ENCODE peak calls at places on chromosomes 1 and 21, in four cellular contexts. One of them, this sample, is unnamed.

GRCh38 chr1:239212841-239213240 is 173.5 kb upstream of the CHRM3 start:
- DNase-seq in IMR-90: no peak
- DNase-seq in H1: no peak
- DNase-seq in H9: no peak
- DNase-seq in this sample: no peak

GRCh38 chr1:226662704-226663326 is 76.3 kb downstream of the ITPKB start:
- DNase-seq in H1: no peak
- DNase-seq in H9: no peak
- DNase-seq in IMR-90: peak
- DNase-seq in this sample: peak

GRCh38 chr1:206714331-206715058 is 29.8 kb downstream of the MAPKAPK2 start:
- DNase-seq in H9: no peak
- DNase-seq in IMR-90: peak
- DNase-seq in H1: no peak
- DNase-seq in this sample: no peak

GRCh38 chr1:157937743-157938142 is 55.7 kb upstream of the KIRREL1 start:
- DNase-seq in IMR-90: no peak
- DNase-seq in H9: no peak
- DNase-seq in H1: no peak
- DNase-seq in this sample: no peak

GRCh38 chr1:104182251-104182650 is 432.6 kb downstream of the AMY1C start:
- DNase-seq in H1: no peak
- DNase-seq in IMR-90: no peak
- DNase-seq in H9: no peak
- DNase-seq in this sample: peak

GRCh38 chr21:39125752-39126485 is 57.3 kb downstream of the PSMG1 start:
- DNase-seq in IMR-90: peak
- DNase-seq in H1: peak
- DNase-seq in H9: peak
- DNase-seq in this sample: peak

GRCh38 chr21:29064850-29065481 is 8.5 kb downstream of the CCT8 start:
- DNase-seq in H9: no peak
- DNase-seq in H1: no peak
- DNase-seq in IMR-90: no peak
- DNase-seq in this sample: no peak

GRCh38 chr1:54500030-54500389 is 48.0 kb upstream of the ACOT11 start:
- DNase-seq in H1: no peak
- DNase-seq in IMR-90: no peak
- DNase-seq in H9: peak
- DNase-seq in this sample: no peak

GRCh38 chr1:156065212-156065611 is 4.3 kb downstream of the RAB25 start:
- DNase-seq in IMR-90: no peak
- DNase-seq in H1: no peak
- DNase-seq in H9: no peak
- DNase-seq in this sample: no peak

GRCh38 chr1:79355073-79355472 is 348.5 kb upstream of the ADGRL4 start:
- DNase-seq in IMR-90: peak
- DNase-seq in H9: no peak
- DNase-seq in H1: no peak
- DNase-seq in this sample: no peak

GRCh38 chr1:101295212-101295611 is 58.4 kb downstream of the S1PR1 start:
- DNase-seq in H9: no peak
- DNase-seq in H1: no peak
- DNase-seq in IMR-90: no peak
- DNase-seq in this sample: no peak

GRCh38 chr1:92599184-92599583 is 112.5 kb upstream of the GFI1 start:
- DNase-seq in H9: no peak
- DNase-seq in IMR-90: peak
- DNase-seq in H1: no peak
- DNase-seq in this sample: peak

GRCh38 chr1:30303387-30303786 is 420.0 kb downstream of the MATN1 start:
- DNase-seq in IMR-90: no peak
- DNase-seq in H1: no peak
- DNase-seq in H9: no peak
- DNase-seq in this sample: no peak

GRCh38 chr1:152018537-152018936 is 18.3 kb downstream of the S100A11 start:
- DNase-seq in H9: peak
- DNase-seq in H1: no peak
- DNase-seq in IMR-90: no peak
- DNase-seq in this sample: peak

GRCh38 chr1:165773324-165773965 is 4.8 kb upstream of the TMCO1 start:
- DNase-seq in H1: no peak
- DNase-seq in H9: no peak
- DNase-seq in IMR-90: peak
- DNase-seq in this sample: peak

GRCh38 chr1:240646861-240647260 is 34.9 kb upstream of the GREM2 start:
- DNase-seq in IMR-90: no peak
- DNase-seq in H1: no peak
- DNase-seq in H9: no peak
- DNase-seq in this sample: no peak

GRCh38 chr1:240653030-240653429 is 41.1 kb upstream of the GREM2 start:
- DNase-seq in IMR-90: no peak
- DNase-seq in H1: no peak
- DNase-seq in H9: no peak
- DNase-seq in this sample: no peak

GRCh38 chr1:240650877-240651276 is 38.9 kb upstream of the GREM2 start:
- DNase-seq in H9: no peak
- DNase-seq in IMR-90: no peak
- DNase-seq in H1: no peak
- DNase-seq in this sample: no peak

GRCh38 chr1:240649733-240650700 is 38.1 kb upstream of the GREM2 start:
- DNase-seq in IMR-90: no peak
- DNase-seq in H1: no peak
- DNase-seq in H9: no peak
- DNase-seq in this sample: no peak

DNA sequence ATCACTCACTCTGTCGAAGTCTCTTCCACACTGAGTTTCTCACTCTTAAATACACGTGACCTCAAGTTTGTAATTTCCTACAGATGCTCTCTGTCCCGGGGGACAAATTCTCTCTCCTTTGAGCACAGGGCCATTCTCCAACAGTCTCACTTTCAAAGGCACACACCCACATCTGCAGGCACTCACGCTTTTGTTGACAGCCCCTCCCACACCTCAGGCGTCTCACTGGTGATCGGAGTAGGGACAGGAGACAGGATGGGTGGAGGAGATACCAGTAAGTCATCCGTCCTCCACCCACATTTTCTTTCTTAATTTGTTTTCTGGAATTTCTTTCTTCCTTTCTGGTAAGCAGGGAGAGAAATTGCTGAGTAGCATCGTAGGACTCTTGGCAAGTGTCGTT is 40.6 kb upstream of the GREM2 start:
- DNase-seq in H9: no peak
- DNase-seq in H1: no peak
- DNase-seq in IMR-90: no peak
- DNase-seq in this sample: peak
- H3K56ac ChIP-seq in H9: no peak
- H3K56ac ChIP-seq in H1: no peak
- H3K56ac ChIP-seq in IMR-90: no peak
- H3K56ac ChIP-seq in this sample: no peak

GRCh38 chr1:160953030-160953429 is 1.6 kb downstream of the ITLN2 start:
- DNase-seq in H9: no peak
- DNase-seq in IMR-90: no peak
- DNase-seq in H1: no peak
- DNase-seq in this sample: no peak

GRCh38 chr1:160952129-160952510 is 2.5 kb downstream of the ITLN2 start:
- DNase-seq in H9: no peak
- DNase-seq in IMR-90: no peak
- DNase-seq in H1: no peak
- DNase-seq in this sample: no peak

GRCh38 chr1:160954158-160955104 is at the start of gene ITLN2:
- DNase-seq in IMR-90: peak
- DNase-seq in H9: peak
- DNase-seq in H1: no peak
- DNase-seq in this sample: peak

GRCh38 chr1:160961419-160961818 is 6.8 kb upstream of the ITLN2 start:
- DNase-seq in IMR-90: no peak
- DNase-seq in H1: no peak
- DNase-seq in H9: no peak
- DNase-seq in this sample: no peak

DNA sequence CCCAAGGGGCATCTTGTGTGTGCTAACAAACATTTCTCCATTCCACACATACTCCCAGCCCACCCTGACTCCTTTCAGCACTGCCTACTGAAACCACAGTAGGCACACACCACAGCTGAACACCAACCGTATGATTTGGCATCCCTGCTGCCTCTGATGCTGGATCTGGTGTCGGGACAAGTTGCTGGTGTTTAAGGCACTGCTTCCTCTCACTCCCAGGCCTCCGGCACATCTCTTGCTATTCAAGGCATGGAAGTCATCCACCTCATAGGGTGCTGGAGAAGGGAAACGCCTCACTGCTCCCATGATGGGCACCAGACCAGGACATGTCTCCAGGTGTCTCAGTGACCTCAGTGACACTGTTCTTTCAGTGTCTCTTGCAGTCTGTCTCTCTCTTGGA is 2.4 kb upstream of the ITLN2 start:
- DNase-seq in IMR-90: no peak
- DNase-seq in H9: no peak
- DNase-seq in H1: no peak
- DNase-seq in this sample: no peak
- H3K18ac ChIP-seq in IMR-90: no peak
- H3K18ac ChIP-seq in H9: no peak
- H3K18ac ChIP-seq in H1: no peak
- H3K18ac ChIP-seq in this sample: no peak

GRCh38 chr1:167463055-167463454 is 55.3 kb downstream of the CD247 start:
- DNase-seq in H9: no peak
- DNase-seq in H1: no peak
- DNase-seq in IMR-90: no peak
- DNase-seq in this sample: no peak
- H3K56ac ChIP-seq in H9: no peak
- H3K56ac ChIP-seq in H1: no peak
- H3K56ac ChIP-seq in IMR-90: no peak
- H3K56ac ChIP-seq in this sample: no peak

GRCh38 chr1:203402609-203403337 is 51.9 kb upstream of the FMOD start:
- DNase-seq in IMR-90: peak
- DNase-seq in H9: no peak
- DNase-seq in H1: no peak
- DNase-seq in this sample: no peak
- H3K18ac ChIP-seq in IMR-90: peak
- H3K18ac ChIP-seq in H9: no peak
- H3K18ac ChIP-seq in H1: no peak
- H3K18ac ChIP-seq in this sample: no peak

This sample was measured in mesendoderm.